ENCODE peak calls at places on chromosomes 5 and 9, in eight cellular contexts. One of them, this sample, is unnamed.

GRCh38 chr5:132832612-132833011 is 2.2 kb upstream of the SHROOM1 start:
- DNase-seq in hepatocyte: no peak
- DNase-seq in OCI-LY7: no peak
- DNase-seq in GM23338: no peak
- DNase-seq in GM23248: no peak
- DNase-seq in HCT116: no peak
- DNase-seq in MM.1S: no peak
- DNase-seq in neural progenitor cell: no peak
- DNase-seq in this sample: no peak

GRCh38 chr5:179265529-179266290 is 79.6 kb downstream of the ADAMTS2 start:
- DNase-seq in hepatocyte: peak; percentile 90
- DNase-seq in OCI-LY7: no peak
- DNase-seq in GM23338: peak; percentile 52
- DNase-seq in GM23248: peak; percentile 100
- DNase-seq in HCT116: no peak
- DNase-seq in MM.1S: no peak
- DNase-seq in neural progenitor cell: peak; percentile 51
- DNase-seq in this sample: peak; percentile 19

GRCh38 chr5:179181988-179182387 is 121.8 kb downstream of the ZNF354C start:
- DNase-seq in hepatocyte: no peak
- DNase-seq in OCI-LY7: no peak
- DNase-seq in GM23338: no peak
- DNase-seq in GM23248: no peak
- DNase-seq in HCT116: no peak
- DNase-seq in MM.1S: no peak
- DNase-seq in neural progenitor cell: no peak
- DNase-seq in this sample: no peak

GRCh38 chr9:109722007-109722406 is 58.0 kb upstream of the PALM2AKAP2 start:
- DNase-seq in hepatocyte: no peak
- DNase-seq in OCI-LY7: no peak
- DNase-seq in GM23338: no peak
- DNase-seq in GM23248: no peak
- DNase-seq in HCT116: no peak
- DNase-seq in MM.1S: no peak
- DNase-seq in neural progenitor cell: no peak
- DNase-seq in this sample: no peak

GRCh38 chr9:137167752-137168574 is 1.9 kb downstream of the LRRC26 start:
- DNase-seq in hepatocyte: peak; percentile 46
- DNase-seq in OCI-LY7: no peak
- DNase-seq in GM23338: peak; percentile 64
- DNase-seq in GM23248: no peak
- DNase-seq in HCT116: no peak
- DNase-seq in MM.1S: no peak
- DNase-seq in neural progenitor cell: peak; percentile 73
- DNase-seq in this sample: no peak

GRCh38 chr5:142280066-142281011 is 44.5 kb downstream of the SPRY4 start:
- DNase-seq in hepatocyte: peak; percentile 37
- DNase-seq in OCI-LY7: no peak
- DNase-seq in GM23338: peak; percentile 76
- DNase-seq in GM23248: no peak
- DNase-seq in HCT116: no peak
- DNase-seq in MM.1S: no peak
- DNase-seq in neural progenitor cell: peak; percentile 84
- DNase-seq in this sample: no peak

GRCh38 chr5:153900703-153901395 is 137.9 kb downstream of the FAM114A2 start:
- DNase-seq in hepatocyte: no peak
- DNase-seq in OCI-LY7: no peak
- DNase-seq in GM23338: no peak
- DNase-seq in GM23248: peak; percentile 92
- DNase-seq in HCT116: no peak
- DNase-seq in MM.1S: no peak
- DNase-seq in neural progenitor cell: no peak
- DNase-seq in this sample: peak; percentile 16

GRCh38 chr9:120868339-120868675 is 8.7 kb downstream of the PHF19 start:
- DNase-seq in hepatocyte: no peak
- DNase-seq in OCI-LY7: no peak
- DNase-seq in GM23338: no peak
- DNase-seq in GM23248: peak; percentile 82
- DNase-seq in HCT116: no peak
- DNase-seq in MM.1S: no peak
- DNase-seq in neural progenitor cell: no peak
- DNase-seq in this sample: no peak

GRCh38 chr9:37984672-37985611 is 81.0 kb upstream of the SLC25A51 start:
- DNase-seq in hepatocyte: no peak
- DNase-seq in OCI-LY7: no peak
- DNase-seq in GM23338: no peak
- DNase-seq in GM23248: peak; percentile 94
- DNase-seq in HCT116: no peak
- DNase-seq in MM.1S: no peak
- DNase-seq in neural progenitor cell: peak; percentile 37
- DNase-seq in this sample: peak; percentile 23

GRCh38 chr9:82495884-82496777 is 507.6 kb downstream of the SPATA31D1 start:
- DNase-seq in hepatocyte: no peak
- DNase-seq in OCI-LY7: no peak
- DNase-seq in GM23338: no peak
- DNase-seq in GM23248: no peak
- DNase-seq in HCT116: no peak
- DNase-seq in MM.1S: peak; percentile 77
- DNase-seq in neural progenitor cell: no peak
- DNase-seq in this sample: no peak

DNA sequence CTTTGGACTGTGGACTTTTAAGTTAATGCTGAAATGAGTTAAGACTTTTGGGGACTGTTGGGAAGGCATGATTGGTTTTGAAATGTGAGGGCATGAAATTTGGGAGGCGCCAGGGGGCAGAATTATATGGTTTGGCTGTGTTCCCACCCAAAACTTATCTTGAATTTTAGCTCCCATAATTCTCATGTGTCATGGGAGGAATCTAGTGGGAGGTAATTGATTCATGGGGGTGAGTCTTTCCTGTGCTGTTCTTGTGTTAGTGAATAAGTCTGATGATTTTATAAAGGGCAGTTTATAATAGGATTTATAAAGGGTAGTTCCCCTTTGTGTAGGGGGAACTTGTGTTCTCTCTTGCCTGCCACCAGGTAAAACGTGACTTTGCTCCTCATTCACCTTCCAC is 235.5 kb upstream of the CDH18 start:
- DNase-seq in hepatocyte: no peak
- DNase-seq in OCI-LY7: no peak
- DNase-seq in GM23338: no peak
- DNase-seq in GM23248: no peak
- DNase-seq in HCT116: no peak
- DNase-seq in MM.1S: no peak
- DNase-seq in neural progenitor cell: no peak
- DNase-seq in this sample: no peak
- H2AFZ ChIP-seq in hepatocyte: no peak overlapping the region
- H2AFZ ChIP-seq in OCI-LY7: no peak overlapping the region
- H2AFZ ChIP-seq in GM23338: peak overlapping the region; percentile 35
- H2AFZ ChIP-seq in GM23248: no peak overlapping the region
- H2AFZ ChIP-seq in HCT116: no peak overlapping the region
- H2AFZ ChIP-seq in MM.1S: no peak overlapping the region
- H2AFZ ChIP-seq in neural progenitor cell: no peak overlapping the region
- H2AFZ ChIP-seq in this sample: no peak overlapping the region

DNA sequence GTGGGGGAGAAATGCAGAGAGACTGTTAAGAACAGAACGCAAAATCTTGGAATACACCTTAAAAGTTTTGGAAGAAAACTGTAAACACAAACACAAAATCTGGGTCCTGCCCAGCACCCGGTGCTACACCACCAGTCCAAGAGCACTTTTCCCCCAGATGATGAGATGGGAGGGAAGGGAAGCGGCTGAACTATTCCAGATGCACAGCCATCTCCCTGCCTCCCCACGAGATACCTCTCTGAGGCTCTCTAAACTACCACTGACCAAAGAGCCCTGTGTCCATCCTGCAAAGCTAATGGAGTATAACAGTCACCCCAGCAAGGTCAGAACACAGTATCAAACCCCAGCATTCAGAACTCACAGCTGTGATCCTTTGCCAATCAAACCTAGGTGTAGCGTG is 8.0 kb downstream of the SPARC start:
- DNase-seq in hepatocyte: no peak
- DNase-seq in OCI-LY7: no peak
- DNase-seq in GM23338: no peak
- DNase-seq in GM23248: peak; percentile 52
- DNase-seq in HCT116: no peak
- DNase-seq in MM.1S: no peak
- DNase-seq in neural progenitor cell: no peak
- DNase-seq in this sample: no peak
- TF ChIP-seq EZH2phosphoT487 in hepatocyte: no peak
- TF ChIP-seq EZH2phosphoT487 in OCI-LY7: no peak
- TF ChIP-seq EZH2phosphoT487 in GM23338: no peak
- TF ChIP-seq EZH2phosphoT487 in GM23248: no peak
- TF ChIP-seq EZH2phosphoT487 in HCT116: no peak
- TF ChIP-seq EZH2phosphoT487 in MM.1S: no peak
- TF ChIP-seq EZH2phosphoT487 in neural progenitor cell: no peak
- TF ChIP-seq EZH2phosphoT487 in this sample: no peak

DNA sequence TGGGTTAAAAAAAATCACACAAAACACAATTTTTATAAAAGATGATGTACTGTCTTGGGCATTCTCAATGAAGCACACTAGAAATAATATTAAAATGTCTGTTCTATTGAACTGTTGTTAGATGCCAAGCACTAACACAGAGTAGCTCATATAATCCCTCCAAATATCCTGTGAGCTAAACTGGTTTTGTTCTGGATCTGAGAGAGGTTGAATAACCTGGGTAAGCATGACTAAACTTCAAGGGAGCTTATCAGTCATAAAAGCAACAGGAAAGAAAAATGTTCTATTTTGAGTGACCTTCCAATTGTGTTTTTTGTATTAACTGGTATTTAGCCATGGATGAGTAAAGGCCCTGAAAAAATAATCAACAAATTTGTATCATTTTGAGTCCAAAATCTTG is 175.3 kb downstream of the SMC2 start:
- DNase-seq in hepatocyte: no peak
- DNase-seq in OCI-LY7: no peak
- DNase-seq in GM23338: no peak
- DNase-seq in GM23248: no peak
- DNase-seq in HCT116: no peak
- DNase-seq in MM.1S: no peak
- DNase-seq in neural progenitor cell: no peak
- DNase-seq in this sample: no peak
- H2AFZ ChIP-seq in hepatocyte: no peak overlapping the region
- H2AFZ ChIP-seq in OCI-LY7: no peak overlapping the region
- H2AFZ ChIP-seq in GM23338: no peak overlapping the region
- H2AFZ ChIP-seq in GM23248: no peak overlapping the region
- H2AFZ ChIP-seq in HCT116: no peak overlapping the region
- H2AFZ ChIP-seq in MM.1S: no peak overlapping the region
- H2AFZ ChIP-seq in neural progenitor cell: no peak overlapping the region
- H2AFZ ChIP-seq in this sample: no peak overlapping the region

GRCh38 chr9:15426019-15426418 is 3.3 kb downstream of the SNAPC3 start:
- DNase-seq in hepatocyte: no peak
- DNase-seq in OCI-LY7: peak; percentile 65
- DNase-seq in GM23338: no peak
- DNase-seq in GM23248: no peak
- DNase-seq in HCT116: no peak
- DNase-seq in MM.1S: no peak
- DNase-seq in neural progenitor cell: no peak
- DNase-seq in this sample: no peak

GRCh38 chr9:15420796-15421195 is 1.9 kb upstream of the SNAPC3 start:
- DNase-seq in hepatocyte: no peak
- DNase-seq in OCI-LY7: no peak
- DNase-seq in GM23338: no peak
- DNase-seq in GM23248: no peak
- DNase-seq in HCT116: no peak
- DNase-seq in MM.1S: no peak
- DNase-seq in neural progenitor cell: no peak
- DNase-seq in this sample: peak; percentile 15

GRCh38 chr9:15422355-15423327 is at the start of gene SNAPC3:
- DNase-seq in hepatocyte: peak; percentile 96
- DNase-seq in OCI-LY7: peak; percentile 95
- DNase-seq in GM23338: peak; percentile 98
- DNase-seq in GM23248: peak; percentile 97
- DNase-seq in HCT116: peak; percentile 83
- DNase-seq in MM.1S: peak; percentile 85
- DNase-seq in neural progenitor cell: peak; percentile 97
- DNase-seq in this sample: peak; percentile 90

GRCh38 chr9:15421532-15421931 is 1.1 kb upstream of the SNAPC3 start:
- DNase-seq in hepatocyte: no peak
- DNase-seq in OCI-LY7: no peak
- DNase-seq in GM23338: no peak
- DNase-seq in GM23248: no peak
- DNase-seq in HCT116: no peak
- DNase-seq in MM.1S: no peak
- DNase-seq in neural progenitor cell: no peak
- DNase-seq in this sample: no peak

DNA sequence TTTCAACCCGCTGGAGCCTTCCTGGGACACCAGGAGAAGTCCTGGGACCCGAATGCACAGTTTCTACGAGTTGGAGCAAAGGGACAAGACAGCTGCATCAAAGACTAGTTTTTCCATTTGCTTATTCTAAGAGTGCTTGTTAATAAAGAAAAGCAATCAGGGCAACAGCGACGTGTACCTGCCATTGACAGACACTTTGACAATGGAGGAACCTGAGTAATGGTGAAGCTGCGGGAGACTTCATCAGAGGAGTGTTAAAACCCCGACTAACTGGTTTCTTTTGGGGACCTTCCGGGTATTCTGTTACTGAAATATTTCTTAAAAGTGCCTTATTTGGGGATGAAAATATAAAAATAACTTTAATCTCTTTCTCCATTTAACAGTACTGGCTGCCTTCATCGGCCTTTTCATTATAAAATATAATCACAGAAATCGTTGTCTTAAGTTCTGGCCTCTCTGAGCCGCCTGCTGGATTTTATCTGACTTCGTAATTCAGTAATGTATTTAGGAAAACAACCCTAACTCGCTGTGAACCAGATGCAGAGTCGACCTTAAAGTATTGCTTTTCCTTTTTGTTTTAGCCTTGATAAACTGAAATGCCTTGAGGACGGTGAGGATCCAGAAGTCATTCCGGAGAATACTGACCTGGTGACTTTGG is 781 bp downstream of the SNAPC3 start:
- DNase-seq in hepatocyte: peak; percentile 32
- DNase-seq in OCI-LY7: peak; percentile 50
- DNase-seq in GM23338: peak; percentile 32
- DNase-seq in GM23248: peak; percentile 77
- DNase-seq in HCT116: no peak
- DNase-seq in MM.1S: peak; percentile 9
- DNase-seq in neural progenitor cell: peak; percentile 15
- DNase-seq in this sample: peak; percentile 27
- TF ChIP-seq EZH2phosphoT487 in hepatocyte: no peak
- TF ChIP-seq EZH2phosphoT487 in OCI-LY7: no peak
- TF ChIP-seq EZH2phosphoT487 in GM23338: no peak
- TF ChIP-seq EZH2phosphoT487 in GM23248: no peak
- TF ChIP-seq EZH2phosphoT487 in HCT116: no peak
- TF ChIP-seq EZH2phosphoT487 in MM.1S: no peak
- TF ChIP-seq EZH2phosphoT487 in neural progenitor cell: no peak
- TF ChIP-seq EZH2phosphoT487 in this sample: no peak